ENCODE peak calls at places on chromosome 14, in four cellular contexts. A is endothelial cell of umbilical vein, I is K562, J is GM12878. V is an unnamed sample.

GRCh38 chr14:69315302-69315701 is 55.3 kb downstream of the GALNT16 start:
- DNase-seq in A (no peak), I (peak), J (no peak), V (no peak)

GRCh38 chr14:26332966-26333365 is 264.9 kb downstream of the NOVA1 start:
- DNase-seq in A (no peak), I (no peak), J (no peak), V (no peak)

GRCh38 chr14:84804498-84805294 is 725.2 kb upstream of the FLRT2 start:
- DNase-seq in A (no peak), I (no peak), J (no peak), V (no peak)

GRCh38 chr14:32565256-32565655 is 236.2 kb downstream of the AKAP6 start:
- DNase-seq in A (peak), I (no peak), J (no peak), V (no peak)

GRCh38 chr14:95518045-95518751 is 1.7 kb upstream of the SYNE3 start:
- DNase-seq in A (peak), I (no peak), J (no peak), V (peak)

GRCh38 chr14:46036099-46036498 is 615.5 kb downstream of the RPL10L start:
- DNase-seq in A (no peak), I (no peak), J (no peak), V (no peak)

GRCh38 chr14:95254356-95254755 is 65.4 kb downstream of the CLMN start:
- DNase-seq in A (no peak), I (no peak), J (no peak), V (no peak)

GRCh38 chr14:63666326-63666725 is 24.7 kb upstream of the WDR89 start:
- DNase-seq in A (no peak), I (no peak), J (no peak), V (no peak)

GRCh38 chr14:90812109-90812508 is 4.1 kb downstream of the TTC7B start:
- DNase-seq in A (no peak), I (no peak), J (no peak), V (no peak)

GRCh38 chr14:23056257-23056955 is 914 bp downstream of the CDH24 start:
- DNase-seq in A (peak), I (peak), J (no peak), V (peak)

GRCh38 chr14:92785601-92786426 is 8.3 kb upstream of the GOLGA5 start:
- DNase-seq in A (peak), I (peak), J (no peak), V (peak)

GRCh38 chr14:69937367-69937777 is 58.2 kb downstream of the SMOC1 start:
- DNase-seq in A (peak), I (no peak), J (no peak), V (no peak)

GRCh38 chr14:88911811-88912210 is 87.4 kb downstream of the TTC8 start:
- DNase-seq in A (no peak), I (no peak), J (no peak), V (no peak)

GRCh38 chr14:92160619-92161018 is 38.9 kb downstream of the CPSF2 start:
- DNase-seq in A (no peak), I (no peak), J (no peak), V (peak)

GRCh38 chr14:79658224-79658623 is 553.1 kb downstream of the DIO2 start:
- DNase-seq in A (no peak), I (no peak), J (no peak), V (no peak)

GRCh38 chr14:90534091-90534837 is 137.4 kb downstream of the CALM1 start:
- DNase-seq in A (no peak), I (no peak), J (no peak), V (peak)

GRCh38 chr14:21748869-21749303 is 75.3 kb upstream of the OR4E1 start:
- DNase-seq in A (peak), I (peak), J (no peak), V (peak)

GRCh38 chr14:92600318-92601053 is 86.9 kb downstream of the RIN3 start:
- DNase-seq in A (no peak), I (no peak), J (no peak), V (peak)

GRCh38 chr14:101713641-101714349 is 47.7 kb upstream of the PPP2R5C start:
- DNase-seq in A (no peak), I (peak), J (no peak), V (no peak)

GRCh38 chr14:95507174-95507573 is 9.3 kb downstream of the SYNE3 start:
- DNase-seq in A (peak), I (peak), J (no peak), V (peak)

GRCh38 chr14:64788706-64789105 is 84.5 kb downstream of the PLEKHG3 start:
- DNase-seq in A (peak), I (no peak), J (no peak), V (no peak)

GRCh38 chr14:72332054-72332453 is 399.8 kb downstream of the RGS6 start:
- DNase-seq in A (no peak), I (no peak), J (no peak), V (no peak)

DNA sequence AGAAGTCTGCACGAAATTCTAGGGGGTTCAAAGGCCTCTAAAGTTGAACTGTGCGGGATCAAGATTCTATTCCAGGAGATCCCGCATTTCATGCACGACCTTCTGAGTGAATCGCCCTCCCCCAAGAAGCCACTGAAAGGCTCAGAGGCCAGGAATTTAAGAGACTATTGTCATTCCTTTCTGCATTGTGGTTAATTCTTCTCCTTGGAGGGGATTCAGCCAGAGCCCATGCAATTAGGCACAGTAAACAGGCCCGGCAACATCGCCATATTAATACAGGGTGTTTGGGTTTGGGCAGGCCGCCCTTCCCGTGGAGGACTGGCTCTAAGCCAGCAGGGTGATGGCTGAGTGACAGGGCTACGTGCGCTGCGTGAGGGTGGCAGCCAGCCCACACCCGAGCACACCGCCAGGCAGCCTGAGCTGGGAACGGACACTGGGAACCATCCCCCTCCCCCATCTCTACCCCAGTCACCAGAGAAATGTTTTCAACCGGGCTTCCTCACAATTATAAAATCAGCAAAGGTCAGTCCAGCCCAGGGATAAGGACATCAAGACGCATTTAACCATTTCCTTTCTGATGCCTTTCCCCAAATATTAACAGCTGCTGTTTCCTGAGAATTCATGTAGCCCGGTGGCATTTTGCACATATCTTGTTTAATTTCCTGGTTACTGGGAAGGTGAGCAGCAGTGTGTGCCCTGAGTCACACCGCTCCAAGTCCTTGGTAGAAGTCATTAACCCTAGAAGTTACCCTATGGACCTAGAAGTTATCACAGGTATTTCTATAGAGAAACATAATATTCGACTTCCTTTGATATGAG is 12.5 kb downstream of the EGLN3 start:
- DNase-seq in A (no peak), I (peak), J (peak), V (no peak)
- TF ChIP-seq MYC in A (no peak), I (no peak), J (no peak), V (no peak)

DNA sequence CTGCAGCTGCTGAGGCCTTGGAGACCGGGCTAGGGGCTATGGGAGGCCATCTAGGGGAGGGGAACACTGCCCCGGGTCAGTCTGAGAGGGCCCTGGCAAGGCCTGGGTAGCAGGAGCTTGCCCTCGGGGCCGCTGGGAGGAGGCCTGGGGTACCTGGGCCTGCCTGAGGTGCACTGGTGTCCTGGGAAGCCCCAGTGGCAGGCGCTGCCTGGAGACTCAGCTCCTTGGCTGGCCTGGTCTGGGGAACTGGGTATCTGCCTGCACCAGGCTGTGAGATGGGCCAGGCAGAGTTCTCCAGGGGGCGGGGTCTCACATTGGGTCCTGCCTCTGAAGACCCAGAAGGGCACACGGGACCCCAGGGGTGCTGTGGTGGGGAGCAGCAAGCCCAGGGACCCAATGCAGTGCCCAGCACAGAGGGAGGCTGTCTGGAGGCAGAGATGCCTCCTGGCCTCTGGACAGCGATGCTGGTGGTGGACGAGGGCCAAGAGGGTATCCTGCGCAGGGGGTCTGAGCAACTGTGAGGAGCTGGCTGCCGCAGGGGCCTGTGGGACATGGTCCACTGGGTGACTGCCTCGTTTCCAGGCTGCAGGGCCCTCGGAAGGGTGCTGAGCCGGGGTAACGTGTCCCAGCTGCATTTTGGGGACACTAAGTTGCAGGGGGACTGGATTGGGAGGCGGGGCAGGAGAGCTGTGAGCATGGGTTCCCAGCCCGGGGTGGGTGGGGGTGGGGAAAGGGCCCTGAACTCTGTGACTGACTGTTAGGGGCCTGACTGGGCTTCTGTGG is 7.5 kb upstream of the MTA1 start:
- DNase-seq in A (no peak), I (no peak), J (no peak), V (no peak)
- TF ChIP-seq MYC in A (no peak), I (no peak), J (no peak), V (no peak)

DNA sequence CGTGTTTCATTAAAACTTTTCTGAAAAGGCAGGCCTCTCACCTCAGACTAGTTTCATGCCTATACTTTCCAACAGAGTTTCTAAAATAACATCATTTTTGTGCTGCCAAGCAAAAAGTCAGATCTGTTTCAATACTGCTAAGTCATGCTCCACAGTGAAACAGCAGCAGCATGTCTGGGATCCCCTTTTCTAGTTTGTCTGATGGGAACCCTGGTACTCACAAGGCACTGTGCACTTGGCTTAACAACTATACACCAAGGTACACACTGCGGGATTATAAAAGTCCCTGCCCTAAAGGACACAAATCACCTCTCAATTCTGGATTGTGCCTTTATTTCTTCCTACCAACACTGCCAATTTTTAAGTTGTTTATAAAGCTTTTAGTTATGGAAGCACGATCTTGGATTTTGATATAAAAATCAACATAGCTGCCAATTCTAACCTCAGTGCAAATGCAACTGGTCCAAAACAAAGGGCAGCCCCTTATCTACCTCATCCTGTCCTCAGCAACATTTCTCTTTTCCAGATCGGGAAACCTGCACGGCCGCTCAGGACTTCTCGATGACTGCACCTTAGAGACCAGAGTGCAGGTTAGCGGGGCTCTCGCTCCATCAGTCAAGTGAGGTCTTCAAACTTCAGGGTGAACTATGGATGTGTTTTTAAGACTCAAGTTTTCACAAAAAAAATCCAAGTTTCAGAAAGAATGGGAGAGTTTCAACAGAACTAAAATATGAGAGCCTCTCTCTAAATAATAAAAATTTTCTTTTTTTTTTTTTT is 1.7 kb upstream of the EIF5 start:
- DNase-seq in A (no peak), I (no peak), J (no peak), V (peak)
- TF ChIP-seq MYC in A (no peak), I (no peak), J (no peak), V (no peak)

GRCh38 chr14:58298477-58298879 is at the start of gene ARID4A:
- DNase-seq in A (no peak), I (peak), J (no peak), V (no peak)
- TF ChIP-seq MYC in A (no peak), I (peak), J (no peak), V (no peak)

DNA sequence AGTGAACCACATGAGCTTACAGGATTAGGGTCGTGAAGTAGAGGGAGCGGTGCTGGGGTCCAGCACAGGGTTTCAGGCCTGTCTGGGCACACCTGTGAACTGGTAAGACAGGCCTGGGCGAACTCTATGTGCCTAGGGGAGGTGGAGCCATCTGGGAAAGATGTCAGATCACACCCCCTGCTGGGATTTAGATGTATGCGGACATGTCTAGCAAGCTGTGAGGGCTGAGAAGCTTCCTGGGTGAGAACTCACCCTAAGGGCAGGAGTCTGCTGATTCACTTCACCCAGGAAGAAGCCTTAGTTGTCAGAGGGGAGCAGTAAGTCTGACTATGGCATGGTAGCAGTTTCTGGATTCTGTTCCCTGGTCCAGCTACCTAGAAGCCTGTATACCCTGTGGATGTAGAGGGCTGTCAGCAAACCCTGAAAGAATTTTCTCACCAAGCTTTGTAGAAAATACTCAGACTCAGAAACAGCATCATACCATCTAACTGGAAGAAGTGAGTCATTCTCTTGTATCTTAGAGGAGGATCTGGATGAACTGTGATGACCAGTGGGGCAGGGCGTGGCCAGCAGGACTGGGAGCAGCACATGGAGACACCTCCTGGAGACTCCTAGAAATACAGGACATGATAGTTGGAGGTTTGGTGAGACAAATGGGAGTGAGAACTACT is 11.2 kb upstream of the PYGL start:
- DNase-seq in A (peak), I (peak), J (no peak), V (peak)
- TF ChIP-seq MYC in A (no peak), I (no peak), J (no peak), V (no peak)

GRCh38 chr14:55600784-55601561 is 21.0 kb downstream of the KTN1 start:
- DNase-seq in A (peak), I (no peak), J (no peak), V (no peak)

GRCh38 chr14:55604467-55604866 is 24.5 kb downstream of the KTN1 start:
- DNase-seq in A (no peak), I (no peak), J (no peak), V (no peak)

GRCh38 chr14:55604900-55605418 is 25.0 kb downstream of the KTN1 start:
- DNase-seq in A (no peak), I (no peak), J (no peak), V (no peak)

GRCh38 chr14:55603401-55603953 is 23.5 kb downstream of the KTN1 start:
- DNase-seq in A (no peak), I (no peak), J (no peak), V (no peak)

DNA sequence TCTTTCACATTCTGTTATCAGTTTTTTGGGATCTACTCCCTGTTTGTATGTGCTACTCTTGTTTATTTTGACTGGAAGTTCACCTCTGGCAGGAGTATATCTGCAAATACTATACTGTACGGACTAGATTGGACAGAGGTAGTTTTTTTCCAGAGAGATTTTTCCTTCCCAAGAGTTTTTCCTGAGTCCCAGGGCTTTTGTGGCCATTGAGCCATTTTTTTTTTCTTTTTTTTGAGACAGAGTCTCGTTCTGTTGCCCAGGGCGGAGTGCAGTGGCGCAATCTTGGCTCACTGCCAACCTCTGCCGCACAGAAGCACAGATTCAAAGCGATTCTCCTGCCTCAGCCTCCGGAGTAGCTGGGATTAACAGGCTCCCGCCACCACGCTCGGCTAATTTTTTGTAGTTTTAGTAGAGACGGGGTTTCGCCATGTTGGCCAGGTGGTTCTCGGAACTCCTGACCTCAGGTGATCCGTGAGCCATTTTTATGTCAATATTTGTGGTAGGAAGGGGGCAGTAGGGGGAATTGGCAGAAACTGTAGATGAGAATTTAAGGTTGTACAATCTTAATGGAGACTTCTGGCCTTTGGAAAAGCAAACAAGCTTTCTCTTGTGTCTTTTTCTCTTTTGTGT is 19.4 kb downstream of the KTN1 start:
- DNase-seq in A (no peak), I (no peak), J (no peak), V (no peak)
- TF ChIP-seq MYC in A (no peak), I (no peak), J (no peak), V (no peak)